ENCODE peak calls at places on chromosomes 12 and 14, in four cellular contexts. C is colonic mucosa, E is mesenchymal stem cell, U is keratinocyte. A is an unnamed sample.

GRCh38 chr14:71387753-71388152 is 480.5 kb downstream of the PCNX1 start:
- DNase-seq in E (no peak), C (no peak), U (no peak), A (no peak)

GRCh38 chr14:54813081-54813480 is 89.5 kb downstream of the GCH1 start:
- DNase-seq in C (no peak), E (no peak), U (peak; percentile 7), A (no peak)

GRCh38 chr14:89351364-89351957 is 65.6 kb downstream of the FOXN3 start:
- DNase-seq in U (no peak), C (peak; percentile 17), E (no peak), A (peak; percentile 50)

GRCh38 chr12:41795910-41796309 is 348.8 kb downstream of the GXYLT1 start:
- DNase-seq in U (no peak), C (no peak), E (no peak), A (no peak)

GRCh38 chr12:75661927-75662326 is 150.5 kb upstream of the KRR1 start:
- DNase-seq in C (no peak), U (no peak), E (peak; percentile 31), A (peak; percentile 53)

GRCh38 chr14:77290705-77291104 is 19.7 kb upstream of the NGB start:
- DNase-seq in C (no peak), U (no peak), E (peak; percentile 7), A (no peak)

GRCh38 chr14:52318829-52319604 is 4.9 kb downstream of the PTGER2 start:
- DNase-seq in E (no peak), U (no peak), C (no peak), A (no peak)

GRCh38 chr12:19683178-19683927 is 244.1 kb downstream of the AEBP2 start:
- DNase-seq in E (peak; percentile 82), C (no peak), U (no peak), A (peak; percentile 55)

GRCh38 chr12:102638777-102639176 is 158.4 kb upstream of the IGF1 start:
- DNase-seq in U (no peak), C (no peak), E (peak; percentile 41), A (peak; percentile 60)

GRCh38 chr14:29166507-29166906 is 399.9 kb downstream of the FOXG1 start:
- DNase-seq in C (no peak), U (no peak), E (no peak), A (no peak)

GRCh38 chr12:121108492-121108891 is 24.2 kb upstream of the P2RX7 start:
- DNase-seq in E (no peak), U (no peak), C (no peak), A (no peak)

GRCh38 chr12:4763549-4763948 is 43.3 kb downstream of the GALNT8 start:
- DNase-seq in E (no peak), U (no peak), C (peak; percentile 37), A (no peak)

GRCh38 chr14:71739273-71739990 is 192.8 kb upstream of the RGS6 start:
- DNase-seq in U (peak; percentile 36), E (no peak), C (peak; percentile 63), A (no peak)

GRCh38 chr14:59507752-59508103 is 23.4 kb downstream of the JKAMP start:
- DNase-seq in C (no peak), E (no peak), U (no peak), A (no peak)

GRCh38 chr14:21868442-21869046 is 194.9 kb upstream of the OR4E1 start:
- DNase-seq in U (peak; percentile 33), E (peak; percentile 23), C (peak; percentile 56), A (peak; percentile 24)

DNA sequence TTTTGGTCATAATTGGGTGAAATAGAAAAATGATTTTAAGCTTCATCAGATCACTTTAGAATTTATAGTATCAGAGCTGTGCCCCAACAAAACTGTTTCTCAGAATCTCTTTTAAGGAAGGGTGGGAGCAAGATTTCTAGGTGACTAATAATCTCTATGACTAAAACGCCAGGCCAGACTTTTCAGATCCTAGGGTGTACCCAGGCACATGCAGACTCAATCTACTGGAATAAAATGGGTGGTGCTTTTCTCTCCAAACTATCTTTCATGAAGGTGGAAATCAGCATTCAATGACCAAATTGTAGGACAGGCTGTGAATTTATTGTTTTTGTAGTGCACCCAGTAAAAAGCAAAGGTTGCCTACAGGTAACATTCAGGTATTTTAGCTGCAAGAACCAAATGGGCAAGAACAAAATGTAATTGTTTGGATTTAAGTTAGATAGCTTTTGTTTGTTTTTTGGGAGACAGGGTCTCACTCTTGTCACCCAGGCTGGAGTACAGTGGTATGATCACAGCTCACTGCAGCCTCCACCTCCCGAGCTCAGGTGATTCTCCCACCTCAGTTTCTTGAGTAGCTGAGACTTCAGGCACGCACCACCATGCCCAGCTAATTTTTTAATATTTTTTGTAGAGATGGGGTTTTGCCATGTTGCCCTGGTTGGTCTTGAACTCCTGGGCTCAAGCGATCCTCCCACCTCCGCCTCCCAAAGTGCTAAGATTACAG is 49.5 kb downstream of the PPP2R5C start:
- DNase-seq in C (no peak), U (no peak), E (peak; percentile 51), A (peak; percentile 48)
- H3K9ac ChIP-seq in C (peak overlapping the region; percentile 98), U (peak overlapping the region; percentile 93), E (peak overlapping the region; percentile 98), A (peak overlapping the region; percentile 92)

DNA sequence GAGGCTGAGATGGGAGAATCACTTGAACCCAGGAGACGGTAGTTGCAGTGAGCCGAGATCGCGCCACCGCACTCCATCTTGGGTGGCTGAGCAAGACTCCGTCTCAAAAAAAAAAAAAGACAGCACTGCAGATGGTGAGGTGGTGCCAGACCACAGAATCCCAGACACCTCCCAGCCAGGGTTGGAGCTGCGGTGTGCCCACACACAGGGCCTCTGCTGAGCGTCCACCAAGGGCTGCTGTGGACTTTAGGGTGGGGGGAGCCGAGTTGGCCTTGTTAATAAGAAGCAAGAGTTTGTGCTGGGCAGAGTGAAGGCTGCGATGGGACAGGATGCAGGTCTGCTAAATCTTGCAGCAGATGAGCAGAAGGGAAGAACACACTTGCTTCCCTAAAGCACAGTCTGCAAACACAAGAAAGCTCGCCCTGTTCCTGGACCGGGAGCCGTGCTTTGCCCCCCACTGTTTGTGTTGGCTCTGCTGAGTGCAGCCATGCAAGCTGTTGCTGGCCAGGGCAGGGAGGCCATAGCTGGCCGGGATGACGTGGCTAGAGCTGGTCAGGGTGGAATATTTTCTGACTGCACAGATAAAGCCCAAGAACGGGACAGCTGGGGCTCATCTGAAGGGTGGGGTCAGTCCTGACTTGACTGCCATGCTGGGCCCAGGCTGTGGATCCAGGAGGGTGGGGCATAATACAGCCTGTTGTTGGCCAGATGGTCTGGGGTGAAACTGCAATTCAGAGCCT is 14.4 kb downstream of the KMT5A start:
- DNase-seq in C (peak; percentile 48), U (no peak), E (no peak), A (no peak)
- H3K9ac ChIP-seq in C (peak overlapping the region; percentile 34), U (no peak overlapping the region), E (peak overlapping the region; percentile 81), A (peak overlapping the region; percentile 71)

GRCh38 chr12:10719482-10719881 is 3.6 kb downstream of the YBX3 start:
- DNase-seq in C (no peak), U (no peak), E (no peak), A (no peak)
- H3K9ac ChIP-seq in C (no peak overlapping the region), U (peak overlapping the region; percentile 100), E (peak overlapping the region; percentile 96), A (peak overlapping the region; percentile 94)

GRCh38 chr12:47214001-47214619 is 134.4 kb upstream of the AMIGO2 start:
- DNase-seq in C (no peak), U (no peak), E (no peak), A (no peak)
- H3K9ac ChIP-seq in C (no peak overlapping the region), U (no peak overlapping the region), E (no peak overlapping the region), A (no peak overlapping the region)

GRCh38 chr12:1933342-1933992 is 15.0 kb upstream of the CACNA2D4 start:
- DNase-seq in C (peak; percentile 16), U (no peak), E (peak; percentile 64), A (peak; percentile 45)
- H3K9ac ChIP-seq in C (no peak overlapping the region), U (no peak overlapping the region), E (no peak overlapping the region), A (no peak overlapping the region)

DNA sequence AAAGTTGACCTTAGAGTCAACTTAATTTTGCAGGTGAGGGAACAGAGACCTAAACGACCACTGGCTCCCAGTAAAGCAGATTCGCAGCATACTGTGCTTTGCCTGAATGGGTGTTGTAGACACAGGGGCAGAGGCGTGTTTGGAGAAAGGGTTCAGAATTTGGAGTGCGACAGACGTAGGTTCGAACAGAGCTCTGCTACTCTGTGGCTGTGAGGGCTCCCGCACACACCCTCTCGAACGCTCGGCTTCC is 240 bp upstream of the TOMM20L start:
- DNase-seq in E (no peak), C (no peak), U (no peak), A (no peak)
- H3K9ac ChIP-seq in E (peak overlapping the region; percentile 79), C (peak overlapping the region; percentile 51), U (no peak overlapping the region), A (peak overlapping the region; percentile 80)

DNA sequence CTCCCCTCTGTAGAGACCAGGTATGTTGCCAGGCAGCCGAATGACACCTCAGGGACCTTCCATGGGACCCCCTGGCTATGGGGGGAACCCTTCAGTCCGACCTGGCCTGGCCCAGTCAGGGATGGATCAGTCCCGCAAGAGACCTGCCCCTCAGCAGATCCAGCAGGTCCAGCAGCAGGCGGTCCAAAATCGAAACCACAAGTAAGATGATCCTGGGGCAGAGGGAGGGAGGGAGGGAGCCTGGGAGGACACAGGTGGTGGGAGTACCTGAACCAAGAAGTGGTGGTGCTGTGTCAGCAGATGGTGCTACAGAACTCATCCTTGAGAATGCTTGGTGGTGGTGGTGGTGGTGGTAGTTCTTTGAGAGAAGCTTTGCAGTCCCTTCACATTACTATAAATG is 1.0 kb downstream of the SMARCD1 start:
- DNase-seq in U (no peak), C (no peak), E (no peak), A (no peak)
- H3K9ac ChIP-seq in U (peak overlapping the region; percentile 38), C (peak overlapping the region; percentile 36), E (peak overlapping the region; percentile 98), A (peak overlapping the region; percentile 86)

GRCh38 chr14:49970474-49971147 is 77.7 kb downstream of the ARF6 start:
- DNase-seq in U (no peak), C (peak; percentile 57), E (peak; percentile 64), A (peak; percentile 78)

GRCh38 chr14:49972199-49972671 is 79.4 kb downstream of the ARF6 start:
- DNase-seq in E (peak; percentile 74), C (peak; percentile 79), U (peak; percentile 79), A (peak; percentile 77)

GRCh38 chr14:49969961-49970360 is 77.1 kb downstream of the ARF6 start:
- DNase-seq in E (no peak), C (no peak), U (no peak), A (no peak)

GRCh38 chr14:49972840-49973239 is 80.0 kb downstream of the ARF6 start:
- DNase-seq in C (peak; percentile 86), U (no peak), E (peak; percentile 94), A (peak; percentile 85)

DNA sequence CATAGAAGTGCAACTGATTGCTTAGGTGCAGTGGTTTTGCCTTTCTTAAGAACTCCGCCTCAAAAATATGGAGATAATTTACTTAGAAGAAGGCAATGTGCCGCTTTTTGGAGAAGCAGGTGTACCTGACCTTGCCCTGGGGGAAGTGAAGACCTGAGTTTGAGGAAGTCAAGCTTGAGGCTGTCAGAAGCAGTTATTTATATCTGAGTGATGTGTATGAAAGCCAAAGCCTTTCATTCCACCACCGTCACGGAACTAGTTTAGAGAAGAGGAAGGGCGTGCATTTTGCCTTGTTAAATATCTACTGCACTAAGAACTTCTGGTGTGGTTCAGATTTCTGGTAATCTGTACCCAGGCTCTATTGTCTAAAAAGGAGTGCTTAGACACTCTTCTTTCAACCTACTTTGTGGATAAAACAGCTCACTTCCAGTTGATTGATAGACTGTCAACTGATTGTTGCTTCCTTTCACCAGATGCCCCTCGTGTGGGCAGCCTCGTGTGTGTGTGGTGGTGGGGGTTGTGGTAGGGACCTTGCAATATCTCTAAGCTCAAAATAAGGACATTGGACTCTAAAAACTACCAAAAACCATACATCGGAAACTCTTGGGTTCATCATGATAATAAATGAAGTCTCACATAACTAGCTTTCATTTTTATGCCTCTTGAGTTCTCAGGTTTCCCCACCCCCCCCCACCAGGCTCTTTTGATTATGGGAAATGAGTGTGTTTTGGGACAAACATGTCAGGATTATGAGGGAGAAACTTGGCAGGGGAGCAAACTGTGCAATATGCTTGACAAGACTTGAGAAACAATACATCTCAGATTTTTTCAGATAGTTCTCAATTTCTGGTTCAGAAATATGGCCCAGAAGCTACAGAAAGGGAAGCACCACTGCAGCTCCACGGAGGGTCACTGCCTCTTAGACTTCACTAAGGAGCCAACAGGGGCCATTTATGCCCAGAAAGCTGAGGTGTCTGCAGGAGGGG is 78.6 kb downstream of the ARF6 start:
- DNase-seq in U (no peak), C (peak; percentile 65), E (no peak), A (peak; percentile 73)
- H3K9ac ChIP-seq in U (peak overlapping the region; percentile 63), C (peak overlapping the region; percentile 36), E (peak overlapping the region; percentile 82), A (peak overlapping the region; percentile 73)